ENCODE peak calls at places on chromosomes 12 and 14, in five cellular contexts. X, U, H, Q and R are unnamed samples.

GRCh38 chr12:19131020-19131431 is 1.5 kb downstream of the PLEKHA5 start:
- DNase-seq in X (no peak), U (no peak), H (no peak), Q (no peak), R (peak; percentile 84)

GRCh38 chr14:67420102-67420739 is 8.3 kb upstream of the PLEK2 start:
- DNase-seq in X (no peak), U (no peak), H (peak; percentile 67), Q (peak; percentile 52), R (no peak)

GRCh38 chr12:123118397-123118945 is 32.4 kb downstream of the PITPNM2 start:
- DNase-seq in X (no peak), U (peak; percentile 74), H (no peak), Q (no peak), R (no peak)

GRCh38 chr14:98724734-98725133 is 547.3 kb downstream of the BCL11B start:
- DNase-seq in X (no peak), U (no peak), H (no peak), Q (no peak), R (no peak)

GRCh38 chr12:50840809-50841487 is 1.8 kb upstream of the TMPRSS12 start:
- DNase-seq in X (no peak), U (no peak), H (no peak), Q (no peak), R (no peak)

GRCh38 chr14:92883066-92883465 is 39.9 kb upstream of the CHGA start:
- DNase-seq in X (no peak), U (no peak), H (no peak), Q (no peak), R (no peak)

GRCh38 chr12:121025442-121026226 is 9.3 kb upstream of the C12orf43 start:
- DNase-seq in X (no peak), U (no peak), H (no peak), Q (no peak), R (peak; percentile 77)

GRCh38 chr14:64544607-64545312 is 4.2 kb downstream of the HSPA2 start:
- DNase-seq in X (no peak), U (no peak), H (no peak), Q (no peak), R (no peak)

GRCh38 chr12:19852100-19852855 is 413.0 kb downstream of the AEBP2 start:
- DNase-seq in X (no peak), U (no peak), H (no peak), Q (no peak), R (no peak)

GRCh38 chr12:3680919-3681594 is 71.9 kb downstream of the CRACR2A start:
- DNase-seq in X (no peak), U (peak; percentile 82), H (no peak), Q (no peak), R (no peak)

GRCh38 chr14:98909251-98909944 is 362.6 kb downstream of the BCL11B start:
- DNase-seq in X (no peak), U (no peak), H (no peak), Q (peak; percentile 25), R (no peak)

GRCh38 chr14:92360666-92361370 is 37.9 kb downstream of the SLC24A4 start:
- DNase-seq in X (no peak), U (no peak), H (no peak), Q (no peak), R (no peak)

GRCh38 chr14:31937730-31938346 is 139.3 kb upstream of the ARHGAP5 start:
- DNase-seq in X (peak; percentile 61), U (no peak), H (peak; percentile 9), Q (no peak), R (no peak)

GRCh38 chr14:67650161-67650560 is 24.3 kb downstream of the VTI1B start:
- DNase-seq in X (no peak), U (no peak), H (no peak), Q (no peak), R (no peak)

GRCh38 chr12:84730561-84731162 is 181.9 kb downstream of the SLC6A15 start:
- DNase-seq in X (no peak), U (no peak), H (no peak), Q (no peak), R (no peak)

GRCh38 chr12:17661250-17661649 is 428.7 kb downstream of the RERGL start:
- DNase-seq in X (no peak), U (no peak), H (no peak), Q (no peak), R (no peak)

GRCh38 chr12:113328368-113328889 is 6.5 kb downstream of the SLC8B1 start:
- DNase-seq in X (no peak), U (no peak), H (no peak), Q (no peak), R (no peak)

GRCh38 chr12:27969901-27970390 is 2.6 kb downstream of the PTHLH start:
- DNase-seq in X (peak; percentile 45), U (no peak), H (no peak), Q (no peak), R (no peak)

GRCh38 chr14:67733609-67734008 is 31.9 kb downstream of the RDH12 start:
- DNase-seq in X (no peak), U (no peak), H (no peak), Q (no peak), R (no peak)

GRCh38 chr12:97308576-97309198 is 153.9 kb upstream of the RMST start:
- DNase-seq in X (no peak), U (no peak), H (peak; percentile 55), Q (no peak), R (peak; percentile 65)

GRCh38 chr14:98704441-98704840 is 567.6 kb downstream of the BCL11B start:
- DNase-seq in X (no peak), U (no peak), H (peak; percentile 31), Q (peak; percentile 72), R (peak; percentile 25)

GRCh38 chr14:30291216-30291615 is 267.7 kb upstream of the G2E3 start:
- DNase-seq in X (no peak), U (no peak), H (no peak), Q (no peak), R (peak; percentile 86)

GRCh38 chr14:44657688-44658388 is 150.8 kb upstream of the FSCB start:
- DNase-seq in X (no peak), U (no peak), H (no peak), Q (no peak), R (no peak)

GRCh38 chr12:48750769-48751356 is 34.4 kb upstream of the CCNT1 start:
- DNase-seq in X (no peak), U (no peak), H (no peak), Q (no peak), R (no peak)

GRCh38 chr14:101726295-101726953 is 35.1 kb upstream of the PPP2R5C start:
- DNase-seq in X (no peak), U (no peak), H (no peak), Q (no peak), R (peak; percentile 53)

GRCh38 chr12:76529226-76529918 is 30.2 kb downstream of the OSBPL8 start:
- DNase-seq in X (no peak), U (no peak), H (no peak), Q (no peak), R (peak; percentile 25)

GRCh38 chr12:3178671-3179413 is 101.7 kb downstream of the TSPAN9 start:
- DNase-seq in X (no peak), U (no peak), H (no peak), Q (peak; percentile 8), R (peak; percentile 73)

GRCh38 chr12:120847392-120848157 is 56.6 kb downstream of the SPPL3 start:
- DNase-seq in X (no peak), U (no peak), H (peak; percentile 77), Q (no peak), R (no peak)

GRCh38 chr12:93776581-93777018 is 99.4 kb downstream of the CRADD start:
- DNase-seq in X (no peak), U (no peak), H (no peak), Q (no peak), R (peak; percentile 54)

GRCh38 chr12:100539209-100539608 is 34.3 kb upstream of the GAS2L3 start:
- DNase-seq in X (no peak), U (no peak), H (peak; percentile 15), Q (no peak), R (no peak)

DNA sequence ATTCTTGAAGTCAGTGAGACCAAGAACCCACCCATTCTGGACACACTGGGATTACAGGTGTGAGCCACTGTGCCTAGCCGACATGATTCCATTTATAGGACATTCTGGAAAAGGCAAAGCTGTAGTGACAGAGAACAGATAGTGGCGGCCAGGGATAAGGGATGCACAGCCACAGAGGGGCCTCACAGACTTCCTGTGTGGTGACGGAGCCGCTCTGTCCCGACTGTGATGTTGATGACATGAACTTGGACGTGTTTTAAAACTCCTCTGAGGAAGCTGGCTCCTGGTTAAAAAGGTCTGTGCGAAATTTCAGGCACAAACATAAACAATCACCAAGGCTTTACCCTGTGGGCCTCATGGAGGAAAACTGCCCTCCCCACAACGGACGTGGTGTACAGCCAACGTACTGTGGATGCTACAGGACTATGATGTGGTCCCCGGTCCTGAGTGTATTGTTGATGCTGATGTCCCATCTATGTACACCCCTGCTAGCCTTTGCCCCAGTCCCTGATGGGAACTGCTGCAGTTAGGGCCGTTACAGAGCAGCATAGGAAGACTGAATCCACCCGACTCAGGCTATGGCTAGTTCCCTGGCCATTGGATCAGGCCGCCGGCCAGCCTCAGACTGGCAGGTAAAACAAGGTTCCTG is 15.9 kb downstream of the ZNF605 start:
- DNase-seq in X (no peak), U (no peak), H (no peak), Q (no peak), R (no peak)
- H3K9me3 ChIP-seq in X (peaks cover 91% of the 10 kb centered on the region), U (no peaks in the 10 kb centered on the region), H (peaks cover 8% of the 10 kb centered on the region), Q (peaks cover 7% of the 10 kb centered on the region), R (peaks cover 38% of the 10 kb centered on the region)

GRCh38 chr14:50784683-50785505 is 46.1 kb downstream of the NIN start:
- DNase-seq in X (no peak), U (no peak), H (no peak), Q (no peak), R (no peak)
- H3K4me1 ChIP-seq in X (no peaks in the 10 kb centered on the region), U (peaks cover 6% of the 10 kb centered on the region), H (peaks cover 56% of the 10 kb centered on the region), Q (peaks cover 59% of the 10 kb centered on the region), R (no peaks in the 10 kb centered on the region)

DNA sequence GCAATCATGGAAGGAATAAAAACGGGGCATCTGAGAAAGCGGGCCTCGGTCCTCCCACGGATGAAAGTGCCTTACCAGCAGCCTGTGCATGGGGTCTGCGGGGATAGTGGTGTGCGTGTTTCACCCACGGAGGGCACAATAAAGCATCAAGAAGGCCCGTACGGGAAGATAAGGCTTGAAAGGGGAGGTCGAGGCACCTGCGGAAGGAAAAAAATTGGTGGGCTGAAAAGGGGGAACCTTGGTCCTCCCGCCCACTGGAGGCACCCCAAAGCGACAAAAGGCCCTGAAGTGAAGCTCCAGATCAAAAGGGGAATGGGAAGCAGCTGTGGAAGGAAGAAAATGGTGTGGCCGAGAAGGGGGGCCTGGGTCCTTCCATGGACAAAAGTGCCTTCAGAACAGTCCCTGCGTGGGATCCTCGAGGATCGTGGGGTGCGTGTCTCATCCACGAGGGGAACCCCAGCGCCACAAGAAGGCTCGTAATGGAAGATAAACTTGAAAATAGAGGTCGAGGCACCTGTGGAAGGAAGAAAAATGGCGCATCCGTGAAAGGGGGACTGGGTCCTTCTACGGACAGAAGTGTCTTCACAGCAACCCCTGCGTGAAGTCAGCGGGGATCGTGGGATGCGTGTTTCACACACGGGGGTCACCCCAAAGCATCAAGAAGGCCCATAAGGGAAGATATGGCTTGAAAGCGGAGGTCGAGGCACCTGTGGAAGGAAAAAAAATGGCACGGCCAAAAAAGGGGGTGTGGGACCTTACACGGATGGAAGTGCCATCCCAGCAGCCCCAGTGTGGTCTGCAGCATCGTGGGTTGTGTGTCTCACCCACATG is 276.9 kb downstream of the ALG10 start:
- DNase-seq in X (no peak), U (no peak), H (no peak), Q (peak; percentile 12), R (no peak)
- H3K9me3 ChIP-seq in X (peaks cover 4% of the 10 kb centered on the region), U (no peaks in the 10 kb centered on the region), H (peaks cover 4% of the 10 kb centered on the region), Q (no peaks in the 10 kb centered on the region), R (no peaks in the 10 kb centered on the region)

DNA sequence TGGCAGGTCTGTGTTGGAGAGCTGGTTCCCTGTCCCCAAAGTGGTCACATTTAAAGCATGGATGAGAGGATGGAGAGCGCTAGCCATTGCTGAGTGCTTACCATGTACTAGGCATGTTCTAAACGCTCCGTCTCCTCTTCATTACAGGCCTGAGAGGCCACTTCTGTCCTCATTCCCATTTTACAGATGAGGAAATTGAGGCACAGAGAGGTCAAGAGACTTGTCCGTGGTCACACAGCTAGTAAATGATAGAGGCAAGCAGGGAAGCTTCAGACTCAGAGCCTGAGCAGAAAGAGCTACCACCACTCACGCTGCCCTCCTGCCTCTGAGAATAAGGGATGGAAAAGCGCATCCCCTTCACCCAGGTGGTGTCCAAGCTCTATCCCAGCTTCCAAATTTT is 64.3 kb downstream of the SLC25A47 start:
- DNase-seq in X (no peak), U (no peak), H (no peak), Q (no peak), R (no peak)
- H3K4me1 ChIP-seq in X (no peaks in the 10 kb centered on the region), U (peaks cover 16% of the 10 kb centered on the region), H (no peaks in the 10 kb centered on the region), Q (peaks cover 15% of the 10 kb centered on the region), R (peaks cover 4% of the 10 kb centered on the region)